ENCODE peak calls at places on chromosomes 13 and 19, in five cellular contexts. U, Z, V, T and H are unnamed samples.

GRCh38 chr13:67643656-67644055 is 413.5 kb upstream of the PCDH9 start:
- DNase-seq in U (no peak), Z (no peak), V (no peak), T (peak; percentile 2), H (peak; percentile 63)

GRCh38 chr13:25881946-25882574 is 169.8 kb downstream of the SHISA2 start:
- DNase-seq in V (no peak), T (peak; percentile 20), Z (no peak), U (no peak), H (peak; percentile 10)

GRCh38 chr13:108895220-108895704 is 265.9 kb downstream of the MYO16 start:
- DNase-seq in U (no peak), T (no peak), Z (no peak), V (peak; percentile 36), H (no peak)

GRCh38 chr13:41674246-41674645 is 216.9 kb downstream of the RGCC start:
- DNase-seq in U (no peak), Z (no peak), T (no peak), V (no peak), H (no peak)

GRCh38 chr19:4208385-4209094 is 20.8 kb upstream of the EBI3 start:
- DNase-seq in U (no peak), V (peak; percentile 52), Z (peak; percentile 64), T (peak; percentile 47), H (no peak)

GRCh38 chr19:12801466-12802266 is at the start of the genes PRDX2 and THSD8:
- DNase-seq in T (no peak), Z (peak; percentile 87), U (no peak), V (peak; percentile 53), H (peak; percentile 86)

GRCh38 chr13:28728642-28729041 is 9.9 kb upstream of the SLC46A3 start:
- DNase-seq in T (no peak), Z (no peak), V (no peak), U (no peak), H (no peak)

GRCh38 chr19:39065928-39066327 is 18.2 kb upstream of the ACP7 start:
- DNase-seq in U (no peak), T (no peak), Z (no peak), V (no peak), H (no peak)

GRCh38 chr13:106083620-106084350 is 451.7 kb downstream of the EFNB2 start:
- DNase-seq in V (peak; percentile 6), T (no peak), U (no peak), Z (no peak), H (no peak)

GRCh38 chr19:43682824-43683661 is 13.1 kb upstream of the PLAUR start:
- DNase-seq in U (no peak), Z (no peak), V (no peak), T (no peak), H (no peak)

GRCh38 chr13:111557921-111558699 is 237.7 kb downstream of the TEX29 start:
- DNase-seq in Z (no peak), U (no peak), T (no peak), V (no peak), H (no peak)

GRCh38 chr13:99399623-99399974 is 92.4 kb upstream of the GPR183 start:
- DNase-seq in T (no peak), Z (no peak), V (no peak), U (no peak), H (no peak)

GRCh38 chr19:10805758-10806247 is 30.2 kb downstream of the TMED1 start:
- DNase-seq in Z (no peak), T (no peak), V (no peak), U (no peak), H (no peak)

GRCh38 chr13:108257238-108257637 is 12.3 kb upstream of the TNFSF13B start:
- DNase-seq in Z (no peak), U (no peak), T (no peak), V (no peak), H (no peak)

GRCh38 chr19:41354343-41354974 is 737 bp upstream of the TGFB1 start:
- DNase-seq in V (no peak), Z (no peak), T (no peak), U (no peak), H (no peak)

GRCh38 chr13:110716235-110716505 is 2.7 kb downstream of the ING1 start:
- DNase-seq in Z (no peak), U (no peak), V (peak; percentile 24), T (no peak), H (no peak)

GRCh38 chr19:17686592-17687042 is 1.5 kb downstream of the UNC13A start:
- DNase-seq in U (no peak), Z (peak; percentile 85), V (no peak), T (no peak), H (peak; percentile 30)

GRCh38 chr19:47729468-47729798 is 15.9 kb upstream of the NOP53 start:
- DNase-seq in V (no peak), T (no peak), U (no peak), Z (peak; percentile 57), H (no peak)

GRCh38 chr13:67620665-67621064 is 390.5 kb upstream of the PCDH9 start:
- DNase-seq in Z (no peak), V (no peak), T (no peak), U (no peak), H (no peak)

GRCh38 chr19:4083677-4084546 is 17.2 kb upstream of the ZBTB7A start:
- DNase-seq in Z (no peak), T (no peak), U (no peak), V (no peak), H (no peak)

GRCh38 chr13:109631069-109631468 is 155.3 kb downstream of the IRS2 start:
- DNase-seq in Z (no peak), V (no peak), U (no peak), T (no peak), H (no peak)

GRCh38 chr19:33998739-33999345 is 173.5 kb upstream of the LSM14A start:
- DNase-seq in Z (no peak), V (no peak), T (no peak), U (no peak), H (no peak)

GRCh38 chr19:5130371-5131030 is 161.6 kb downstream of the KDM4B start:
- DNase-seq in V (no peak), U (peak; percentile 73), Z (no peak), T (no peak), H (no peak)

GRCh38 chr13:101390461-101390860 is 25.8 kb downstream of the NALCN start:
- DNase-seq in Z (no peak), V (no peak), U (no peak), T (no peak), H (no peak)

GRCh38 chr19:51339687-51340656 is 2.0 kb downstream of the VSIG10L start:
- DNase-seq in T (peak; percentile 92), V (peak; percentile 82), Z (peak; percentile 99), U (peak; percentile 53), H (peak; percentile 98)

GRCh38 chr19:46635920-46636761 is at the start of gene GNG8:
- DNase-seq in T (no peak), V (no peak), Z (peak; percentile 66), U (no peak), H (no peak)

GRCh38 chr19:46634656-46635218 is 1.3 kb downstream of the GNG8 start:
- DNase-seq in U (no peak), Z (no peak), T (no peak), V (no peak), H (no peak)

GRCh38 chr19:46634045-46634655 is 1.9 kb downstream of the GNG8 start:
- DNase-seq in Z (peak; percentile 98), V (no peak), T (peak; percentile 75), U (no peak), H (peak; percentile 97)

GRCh38 chr19:46639356-46640061 is 3.5 kb upstream of the GNG8 start:
- DNase-seq in V (no peak), T (no peak), U (no peak), Z (no peak), H (no peak)

GRCh38 chr19:46637224-46637623 is 1.2 kb upstream of the GNG8 start:
- DNase-seq in Z (no peak), V (no peak), U (no peak), T (no peak), H (no peak)
- TF ChIP-seq SUZ12 in Z (no peak), V (no peak), U (no peak), T (no peak), H (no peak)

DNA sequence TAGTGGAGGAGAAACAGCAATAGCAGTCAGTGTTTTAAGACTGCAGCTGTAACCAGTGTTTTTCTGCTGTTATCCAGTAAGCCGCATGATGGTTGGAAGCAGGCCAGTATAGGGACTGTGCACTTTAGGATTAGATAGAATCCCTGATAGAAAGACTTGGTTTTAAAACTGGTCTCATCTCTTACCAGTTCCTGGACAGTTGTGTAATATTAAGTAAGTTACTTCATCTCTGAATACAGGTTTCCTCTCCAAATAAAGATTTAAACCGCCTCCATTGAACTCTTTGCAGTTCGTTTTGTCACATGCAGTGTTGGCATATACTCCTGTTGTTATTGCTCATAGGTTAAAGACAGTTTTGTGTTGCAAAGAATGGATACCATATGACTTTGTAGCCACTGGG is 25.6 kb downstream of the URI1 start:
- DNase-seq in U (no peak), Z (no peak), T (no peak), V (no peak), H (no peak)
- TF ChIP-seq SUZ12 in U (no peak), Z (no peak), T (no peak), V (no peak), H (no peak)

GRCh38 chr19:55678121-55678671 is 3.2 kb downstream of the EPN1 start:
- DNase-seq in Z (no peak), T (no peak), V (no peak), U (peak; percentile 88), H (no peak)
- TF ChIP-seq SUZ12 in Z (no peak), T (no peak), V (no peak), U (no peak), H (no peak)

GRCh38 chr13:49789961-49790360 is 2.5 kb downstream of the KPNA3 start:
- DNase-seq in V (no peak), Z (no peak), T (no peak), U (no peak), H (no peak)

GRCh38 chr13:49792550-49793324 is at the start of gene KPNA3:
- DNase-seq in Z (peak; percentile 91), U (peak; percentile 85), T (peak; percentile 78), V (peak; percentile 89), H (peak; percentile 89)

GRCh38 chr13:49791753-49792549 is 531 bp downstream of the KPNA3 start:
- DNase-seq in T (peak; percentile 3), V (no peak), Z (peak; percentile 64), U (no peak), H (peak; percentile 41)

GRCh38 chr13:49786609-49787008 is 5.9 kb downstream of the KPNA3 start:
- DNase-seq in U (no peak), V (no peak), T (no peak), Z (no peak), H (no peak)

GRCh38 chr13:49791214-49791752 is 1.2 kb downstream of the KPNA3 start:
- DNase-seq in T (peak; percentile 5), U (peak; percentile 40), Z (no peak), V (peak; percentile 84), H (no peak)
- TF ChIP-seq SUZ12 in T (no peak), U (no peak), Z (no peak), V (no peak), H (no peak)

GRCh38 chr19:30227661-30228112 is 144.5 kb upstream of the ZNF536 start:
- DNase-seq in T (peak; percentile 48), U (no peak), Z (peak; percentile 87), V (peak; percentile 17), H (peak; percentile 69)
- TF ChIP-seq SUZ12 in T (no peak), U (no peak), Z (no peak), V (no peak), H (no peak)